ENCODE peak calls at places on chromosomes 1 and 21, in five cellular contexts. One of them, this sample, is unnamed.

GRCh38 chr21:34971656-34972055 is 77.4 kb downstream of the RUNX1 start:
- DNase-seq in HCT116: no peak
- DNase-seq in mesothelial cell of epicardium: no peak
- DNase-seq in anterior cingulate cortex: no peak
- DNase-seq in psoas muscle: no peak
- DNase-seq in this sample: no peak

GRCh38 chr1:21592086-21592865 is 76.9 kb downstream of the RAP1GAP start:
- DNase-seq in HCT116: no peak
- DNase-seq in mesothelial cell of epicardium: no peak
- DNase-seq in anterior cingulate cortex: no peak
- DNase-seq in psoas muscle: no peak
- DNase-seq in this sample: no peak

GRCh38 chr21:26795866-26796329 is 49.3 kb downstream of the ADAMTS1 start:
- DNase-seq in HCT116: no peak
- DNase-seq in mesothelial cell of epicardium: peak
- DNase-seq in anterior cingulate cortex: peak
- DNase-seq in psoas muscle: no peak
- DNase-seq in this sample: peak

GRCh38 chr1:30816211-30817082 is 58.9 kb upstream of the LAPTM5 start:
- DNase-seq in HCT116: no peak
- DNase-seq in mesothelial cell of epicardium: peak
- DNase-seq in anterior cingulate cortex: peak
- DNase-seq in psoas muscle: peak
- DNase-seq in this sample: peak

GRCh38 chr1:16605532-16605931 is 7.8 kb downstream of the NBPF1 start:
- DNase-seq in HCT116: no peak
- DNase-seq in mesothelial cell of epicardium: peak
- DNase-seq in anterior cingulate cortex: no peak
- DNase-seq in psoas muscle: no peak
- DNase-seq in this sample: no peak

GRCh38 chr1:160046494-160047115 is 14.8 kb upstream of the PIGM start:
- DNase-seq in HCT116: no peak
- DNase-seq in mesothelial cell of epicardium: no peak
- DNase-seq in anterior cingulate cortex: peak
- DNase-seq in psoas muscle: peak
- DNase-seq in this sample: peak

GRCh38 chr21:34276711-34277425 is 86.9 kb upstream of the KCNE2 start:
- DNase-seq in HCT116: no peak
- DNase-seq in mesothelial cell of epicardium: no peak
- DNase-seq in anterior cingulate cortex: no peak
- DNase-seq in psoas muscle: no peak
- DNase-seq in this sample: no peak

GRCh38 chr1:42529724-42530161 is 66.7 kb downstream of the CCDC30 start:
- DNase-seq in HCT116: no peak
- DNase-seq in mesothelial cell of epicardium: no peak
- DNase-seq in anterior cingulate cortex: no peak
- DNase-seq in psoas muscle: no peak
- DNase-seq in this sample: no peak

GRCh38 chr1:214862421-214862820 is 220.1 kb upstream of the KCNK2 start:
- DNase-seq in HCT116: no peak
- DNase-seq in mesothelial cell of epicardium: no peak
- DNase-seq in anterior cingulate cortex: no peak
- DNase-seq in psoas muscle: no peak
- DNase-seq in this sample: no peak

GRCh38 chr1:43388021-43388575 is 1.5 kb downstream of the MED8 start:
- DNase-seq in HCT116: no peak
- DNase-seq in mesothelial cell of epicardium: no peak
- DNase-seq in anterior cingulate cortex: no peak
- DNase-seq in psoas muscle: no peak
- DNase-seq in this sample: no peak

GRCh38 chr1:92969517-92969916 is 8.3 kb upstream of the DIPK1A start:
- DNase-seq in HCT116: no peak
- DNase-seq in mesothelial cell of epicardium: no peak
- DNase-seq in anterior cingulate cortex: no peak
- DNase-seq in psoas muscle: no peak
- DNase-seq in this sample: no peak

GRCh38 chr1:15948600-15949452 is 27.1 kb downstream of the ZBTB17 start:
- DNase-seq in HCT116: no peak
- DNase-seq in mesothelial cell of epicardium: no peak
- DNase-seq in anterior cingulate cortex: no peak
- DNase-seq in psoas muscle: peak
- DNase-seq in this sample: peak

GRCh38 chr1:182291584-182292192 is 99.9 kb downstream of the GLUL start:
- DNase-seq in HCT116: no peak
- DNase-seq in mesothelial cell of epicardium: no peak
- DNase-seq in anterior cingulate cortex: no peak
- DNase-seq in psoas muscle: no peak
- DNase-seq in this sample: no peak

GRCh38 chr1:181485276-181486097 is 2.2 kb downstream of the CACNA1E start:
- DNase-seq in HCT116: no peak
- DNase-seq in mesothelial cell of epicardium: peak
- DNase-seq in anterior cingulate cortex: no peak
- DNase-seq in psoas muscle: no peak
- DNase-seq in this sample: no peak

GRCh38 chr1:155463865-155464264 is 98.7 kb downstream of the ASH1L start:
- DNase-seq in HCT116: no peak
- DNase-seq in mesothelial cell of epicardium: no peak
- DNase-seq in anterior cingulate cortex: no peak
- DNase-seq in psoas muscle: no peak
- DNase-seq in this sample: no peak

GRCh38 chr1:153344718-153345025 is 4.0 kb downstream of the PGLYRP4 start:
- DNase-seq in HCT116: no peak
- DNase-seq in mesothelial cell of epicardium: no peak
- DNase-seq in anterior cingulate cortex: no peak
- DNase-seq in psoas muscle: no peak
- DNase-seq in this sample: no peak